ENCODE peak calls at places on chromosomes 12 and 14, in ten cellular contexts. C is breast epithelium; A is AG09309; K is H4; H is K562; F is stimulated activated CD4-positive, alpha-beta T cell treated with anti-CD3 and anti-CD28 coated beads, Interleukin-4, amount 100 ng/mL, for 48 hours; M is central memory CD4-positive, alpha-beta T cell; P is omental fat pad; W is HuH-7.5; S is brain pericyte. R is an unnamed sample.

GRCh38 chr14:87155850-87156491 is 837.0 kb downstream of the GALC start:
- DNase-seq in A (no peak), H (no peak), K (no peak), M (no peak), C (no peak), P (no peak), F (no peak), S (no peak), W (no peak), R (no peak)

GRCh38 chr14:63545431-63545830 is 2.3 kb upstream of the PPP2R5E start:
- DNase-seq in S (no peak), C (no peak), A (no peak), K (no peak), P (no peak), M (no peak), H (no peak), F (no peak), W (no peak), R (no peak)

GRCh38 chr12:121278450-121279375 is 17.8 kb downstream of the CAMKK2 start:
- DNase-seq in K (no peak), S (no peak), H (no peak), F (no peak), W (no peak), C (no peak), P (no peak), M (no peak), A (no peak), R (no peak)

GRCh38 chr12:97767347-97767746 is 304.7 kb downstream of the RMST start:
- DNase-seq in S (no peak), M (no peak), P (no peak), K (no peak), A (no peak), C (no peak), H (no peak), W (no peak), F (no peak), R (no peak)

GRCh38 chr14:105150026-105150367 is 18.6 kb downstream of the JAG2 start:
- DNase-seq in C (no peak), F (no peak), H (no peak), P (no peak), W (no peak), S (no peak), A (no peak), K (no peak), M (no peak), R (no peak)

GRCh38 chr14:74425525-74426201 is 347 bp downstream of the SYNDIG1L start:
- DNase-seq in H (peak; percentile 76), K (no peak), P (no peak), F (peak; percentile 28), C (no peak), W (peak; percentile 77), S (no peak), A (no peak), M (peak; percentile 38), R (peak; percentile 69)

GRCh38 chr12:127592278-127592677 is 674.7 kb upstream of the TMEM132C start:
- DNase-seq in P (no peak), K (no peak), W (no peak), S (no peak), F (no peak), M (no peak), A (no peak), H (no peak), C (no peak), R (no peak)

GRCh38 chr14:104099096-104100041 is 13.9 kb downstream of the ASPG start:
- DNase-seq in A (no peak), H (no peak), K (no peak), P (no peak), C (peak; percentile 42), S (no peak), F (no peak), W (no peak), M (no peak), R (no peak)

GRCh38 chr14:101182476-101182875 is 279.0 kb upstream of the RTL1 start:
- DNase-seq in H (no peak), F (no peak), S (no peak), P (no peak), C (peak; percentile 7), A (no peak), W (no peak), M (no peak), K (no peak), R (no peak)

GRCh38 chr14:81565441-81566290 is 32.0 kb upstream of the SEL1L start:
- DNase-seq in W (peak; percentile 10), F (no peak), P (no peak), A (no peak), C (no peak), K (peak; percentile 30), M (no peak), S (no peak), H (peak; percentile 16), R (peak; percentile 32)

GRCh38 chr12:6434205-6435180 is 10.3 kb upstream of the CD27 start:
- DNase-seq in S (no peak), H (no peak), P (no peak), M (no peak), W (no peak), K (no peak), A (no peak), F (no peak), C (no peak), R (peak; percentile 59)

GRCh38 chr12:107775093-107775721 is 703 bp downstream of the ASCL4 start:
- DNase-seq in W (no peak), K (no peak), H (no peak), P (no peak), A (no peak), M (no peak), S (no peak), F (no peak), C (no peak), R (no peak)

GRCh38 chr12:65152012-65152411 is 17.4 kb upstream of the LEMD3 start:
- DNase-seq in A (no peak), W (no peak), H (no peak), M (no peak), P (no peak), K (no peak), F (no peak), S (no peak), C (no peak), R (peak; percentile 61)

GRCh38 chr14:51147183-51147582 is 52.3 kb upstream of the TRIM9 start:
- DNase-seq in K (no peak), W (no peak), C (no peak), A (no peak), P (no peak), F (no peak), S (no peak), M (no peak), H (no peak), R (no peak)

GRCh38 chr14:90621205-90621600 is 195.0 kb downstream of the TTC7B start:
- DNase-seq in S (no peak), F (no peak), K (no peak), C (no peak), H (no peak), M (no peak), A (no peak), W (no peak), P (no peak), R (no peak)

R was measured in trophoblast cell.